ENCODE peak calls at places on chromosomes 7 and 10, in five cellular contexts. R is iPS DF 6.9, P is mammary epithelial cell, B is psoas muscle, H is SK-N-SH. V is an unnamed sample.

GRCh38 chr7:96328016-96328415 is 6.1 kb upstream of the SLC25A13 start:
- DNase-seq in H (no peak), P (peak; percentile 58), R (no peak), B (no peak), V (peak; percentile 41)

GRCh38 chr7:55975944-55976633 is 11.7 kb downstream of the NIPSNAP2 start:
- DNase-seq in H (no peak), P (no peak), B (no peak), R (no peak), V (no peak)

GRCh38 chr10:17586741-17587720 is 30.1 kb downstream of the HACD1 start:
- DNase-seq in P (peak; percentile 7), B (no peak), H (no peak), R (no peak), V (no peak)

GRCh38 chr7:16323313-16323712 is 98.0 kb downstream of the CRPPA start:
- DNase-seq in B (no peak), R (no peak), P (no peak), H (no peak), V (no peak)

GRCh38 chr7:51310131-51310583 is 6.5 kb downstream of the COBL start:
- DNase-seq in P (no peak), H (no peak), B (no peak), R (no peak), V (no peak)

GRCh38 chr10:85407093-85407492 is 959.5 kb downstream of the GRID1 start:
- DNase-seq in P (no peak), B (no peak), R (no peak), H (no peak), V (no peak)

GRCh38 chr10:113846036-113846435 is 7.8 kb downstream of the DCLRE1A start:
- DNase-seq in H (no peak), P (no peak), B (no peak), R (no peak), V (no peak)

GRCh38 chr10:34528320-34528719 is 286.8 kb downstream of the PARD3 start:
- DNase-seq in B (peak; percentile 21), H (no peak), P (peak; percentile 91), R (peak; percentile 55), V (no peak)

GRCh38 chr7:114986805-114987204 is 64.9 kb downstream of the MDFIC start:
- DNase-seq in R (no peak), H (no peak), P (no peak), B (no peak), V (no peak)

GRCh38 chr7:47454066-47454950 is 127.6 kb downstream of the TNS3 start:
- DNase-seq in P (no peak), B (peak; percentile 32), R (no peak), H (no peak), V (no peak)

GRCh38 chr7:47452295-47452694 is 129.6 kb downstream of the TNS3 start:
- DNase-seq in R (no peak), P (no peak), H (peak; percentile 63), B (no peak), V (no peak)

GRCh38 chr7:47451851-47452205 is 130.1 kb downstream of the TNS3 start:
- DNase-seq in P (no peak), B (no peak), R (no peak), H (no peak), V (no peak)

GRCh38 chr7:47452715-47453092 is 129.2 kb downstream of the TNS3 start:
- DNase-seq in B (no peak), R (no peak), H (no peak), P (no peak), V (no peak)

GRCh38 chr7:47453093-47454056 is 128.5 kb downstream of the TNS3 start:
- DNase-seq in H (no peak), R (no peak), B (peak; percentile 80), P (peak; percentile 69), V (peak; percentile 49)
- H3K4me1 ChIP-seq in H (peaks cover 39% of the 10 kb centered on the region), R (peaks cover 2% of the 10 kb centered on the region), B (peaks cover 44% of the 10 kb centered on the region), P (peaks cover 26% of the 10 kb centered on the region), V (peaks cover 3% of the 10 kb centered on the region)

GRCh38 chr10:71497802-71498326 is 101.1 kb downstream of the CDH23 start:
- DNase-seq in R (no peak), P (no peak), B (no peak), H (no peak), V (no peak)
- H3K27ac ChIP-seq in R (no peak overlapping the region), P (no peak overlapping the region), B (no peak overlapping the region), H (no peak overlapping the region), V (no peak overlapping the region)

GRCh38 chr10:29646238-29646902 is 11.6 kb upstream of the SVIL start:
- DNase-seq in H (peak; percentile 52), P (peak; percentile 87), R (no peak), B (peak; percentile 51), V (peak; percentile 30)
- H3K4me3 ChIP-seq in H (peak overlapping the region; percentile 43), P (no peak overlapping the region), R (no peak overlapping the region), B (peak overlapping the region; percentile 25), V (no peak overlapping the region)

GRCh38 chr7:143385891-143386781 is 5.0 kb downstream of the ZYX start:
- DNase-seq in H (no peak), P (no peak), R (no peak), B (no peak), V (no peak)
- H3K4me1 ChIP-seq in H (peaks cover 61% of the 10 kb centered on the region), P (peaks cover 75% of the 10 kb centered on the region), R (peaks cover 4% of the 10 kb centered on the region), B (peaks cover 51% of the 10 kb centered on the region), V (peaks cover 11% of the 10 kb centered on the region)

GRCh38 chr10:60042959-60043358 is 136.6 kb upstream of the CCDC6 start:
- DNase-seq in B (no peak), R (no peak), H (no peak), P (no peak), V (no peak)
- H3K27ac ChIP-seq in B (no peak overlapping the region), R (no peak overlapping the region), H (no peak overlapping the region), P (no peak overlapping the region), V (no peak overlapping the region)